ENCODE peak calls at places on chromosomes 16 and 17, in five cellular contexts. S is HEK293T; X is naive thymus-derived CD4-positive, alpha-beta T cell; Y is MV-4-11; I is endothelial cell. D is an unnamed sample.

GRCh38 chr16:78489072-78489471 is 389.6 kb downstream of the WWOX start:
- DNase-seq in S (no peak), X (no peak), Y (no peak), I (no peak), D (no peak)

GRCh38 chr16:66359811-66360608 is 6.5 kb upstream of the CDH5 start:
- DNase-seq in S (no peak), X (no peak), Y (no peak), I (peak; percentile 74), D (no peak)

GRCh38 chr16:57890752-57891111 is 80.2 kb downstream of the CNGB1 start:
- DNase-seq in S (no peak), X (no peak), Y (no peak), I (no peak), D (no peak)

GRCh38 chr17:5237541-5238016 is 2.9 kb upstream of the SCIMP start:
- DNase-seq in S (peak; percentile 78), X (no peak), Y (peak; percentile 82), I (peak; percentile 48), D (peak; percentile 25)

GRCh38 chr17:78450696-78451344 is 72.4 kb downstream of the PGS1 start:
- DNase-seq in S (no peak), X (no peak), Y (peak; percentile 74), I (no peak), D (no peak)

GRCh38 chr16:72739577-72739976 is 308.4 kb downstream of the ZFHX3 start:
- DNase-seq in S (no peak), X (no peak), Y (no peak), I (no peak), D (no peak)

GRCh38 chr17:61002316-61002736 is 324.7 kb downstream of the BCAS3 start:
- DNase-seq in S (peak; percentile 18), X (peak; percentile 31), Y (peak; percentile 41), I (no peak), D (no peak)

GRCh38 chr16:89867918-89868317 is 5.5 kb upstream of the TCF25 start:
- DNase-seq in S (no peak), X (no peak), Y (no peak), I (no peak), D (no peak)

GRCh38 chr16:81445143-81445922 is 725 bp downstream of the CMIP start:
- DNase-seq in S (peak; percentile 44), X (peak; percentile 35), Y (no peak), I (peak; percentile 45), D (no peak)

GRCh38 chr16:17395849-17396480 is 74.8 kb downstream of the XYLT1 start:
- DNase-seq in S (no peak), X (no peak), Y (no peak), I (no peak), D (no peak)

GRCh38 chr16:51473091-51473490 is 322.0 kb upstream of the SALL1 start:
- DNase-seq in S (no peak), X (no peak), Y (no peak), I (no peak), D (peak; percentile 11)

GRCh38 chr17:59373879-59374495 is 42.5 kb downstream of the YPEL2 start:
- DNase-seq in S (no peak), X (no peak), Y (peak; percentile 82), I (no peak), D (no peak)

GRCh38 chr16:67598527-67598926 is 36.2 kb downstream of the CTCF start:
- DNase-seq in S (no peak), X (no peak), Y (no peak), I (no peak), D (no peak)

GRCh38 chr17:81392909-81393654 is 2.2 kb upstream of the BAHCC1 start:
- DNase-seq in S (no peak), X (no peak), Y (no peak), I (no peak), D (peak; percentile 74)

GRCh38 chr17:76994237-76994637 is 126.0 kb downstream of the MGAT5B start:
- DNase-seq in S (no peak), X (no peak), Y (no peak), I (peak; percentile 29), D (peak; percentile 69)

GRCh38 chr17:28145348-28145747 is 102.9 kb downstream of the NLK start:
- DNase-seq in S (no peak), X (no peak), Y (no peak), I (no peak), D (no peak)

D was measured in SJSA1.